ENCODE peak calls at places on chromosomes 2 and 18, in four cellular contexts. O, E, I and T are unnamed samples.

GRCh38 chr2:165022781-165023180 is 67.5 kb upstream of the SLC38A11 start:
- DNase-seq in O (no peak), E (no peak), I (no peak), T (no peak)

GRCh38 chr18:48740846-48741485 is 202.1 kb downstream of the CTIF start:
- DNase-seq in O (no peak), E (no peak), I (no peak), T (no peak)

GRCh38 chr2:108199726-108200125 is 40.0 kb upstream of the SULT1C3 start:
- DNase-seq in O (no peak), E (peak), I (no peak), T (no peak)

GRCh38 chr18:43627833-43628370 is 350.6 kb upstream of the SYT4 start:
- DNase-seq in O (no peak), E (no peak), I (no peak), T (no peak)

GRCh38 chr18:22346968-22347611 is 70.6 kb downstream of the CTAGE1 start:
- DNase-seq in O (no peak), E (peak), I (peak), T (peak)

GRCh38 chr2:32652555-32653209 is 24.8 kb downstream of the TTC27 start:
- DNase-seq in O (no peak), E (no peak), I (no peak), T (no peak)

GRCh38 chr2:220703279-220703678 is 868.8 kb downstream of the EPHA4 start:
- DNase-seq in O (no peak), E (no peak), I (no peak), T (no peak)

GRCh38 chr2:162182395-162182794 is 30.3 kb upstream of the GCG start:
- DNase-seq in O (no peak), E (no peak), I (no peak), T (no peak)

GRCh38 chr18:48838921-48839818 is 111.6 kb downstream of the SMAD7 start:
- DNase-seq in O (no peak), E (peak), I (no peak), T (no peak)

GRCh38 chr18:3041857-3042256 is 28.9 kb upstream of the LPIN2 start:
- DNase-seq in O (no peak), E (no peak), I (no peak), T (no peak)

GRCh38 chr2:43104763-43105162 is 121.6 kb downstream of the ZFP36L2 start:
- DNase-seq in O (no peak), E (no peak), I (no peak), T (no peak)

GRCh38 chr18:62239475-62239874 is 52.4 kb downstream of the RELCH start:
- DNase-seq in O (no peak), E (no peak), I (no peak), T (no peak)

GRCh38 chr18:74326238-74326637 is 10.6 kb downstream of the C18orf63 start:
- DNase-seq in O (no peak), E (no peak), I (no peak), T (no peak)

GRCh38 chr2:95053543-95053942 is 28.0 kb downstream of the MAL start:
- DNase-seq in O (no peak), E (no peak), I (no peak), T (no peak)
- TF ChIP-seq CTCF in O (no peak), E (no peak), I (no peak), T (no peak)

GRCh38 chr2:129252781-129253460 is 726.5 kb upstream of the RAB6C start:
- DNase-seq in O (no peak), E (no peak), I (no peak), T (peak)

GRCh38 chr2:129254718-129255117 is 724.7 kb upstream of the RAB6C start:
- DNase-seq in O (no peak), E (no peak), I (no peak), T (no peak)

GRCh38 chr2:129256642-129257041 is 722.8 kb upstream of the RAB6C start:
- DNase-seq in O (no peak), E (no peak), I (no peak), T (no peak)

GRCh38 chr2:129255610-129256313 is 723.7 kb upstream of the RAB6C start:
- DNase-seq in O (no peak), E (no peak), I (no peak), T (no peak)

GRCh38 chr2:129253461-129253812 is 726.0 kb upstream of the RAB6C start:
- DNase-seq in O (no peak), E (no peak), I (no peak), T (peak)
- TF ChIP-seq CTCF in O (no peak), E (no peak), I (no peak), T (peak)

DNA sequence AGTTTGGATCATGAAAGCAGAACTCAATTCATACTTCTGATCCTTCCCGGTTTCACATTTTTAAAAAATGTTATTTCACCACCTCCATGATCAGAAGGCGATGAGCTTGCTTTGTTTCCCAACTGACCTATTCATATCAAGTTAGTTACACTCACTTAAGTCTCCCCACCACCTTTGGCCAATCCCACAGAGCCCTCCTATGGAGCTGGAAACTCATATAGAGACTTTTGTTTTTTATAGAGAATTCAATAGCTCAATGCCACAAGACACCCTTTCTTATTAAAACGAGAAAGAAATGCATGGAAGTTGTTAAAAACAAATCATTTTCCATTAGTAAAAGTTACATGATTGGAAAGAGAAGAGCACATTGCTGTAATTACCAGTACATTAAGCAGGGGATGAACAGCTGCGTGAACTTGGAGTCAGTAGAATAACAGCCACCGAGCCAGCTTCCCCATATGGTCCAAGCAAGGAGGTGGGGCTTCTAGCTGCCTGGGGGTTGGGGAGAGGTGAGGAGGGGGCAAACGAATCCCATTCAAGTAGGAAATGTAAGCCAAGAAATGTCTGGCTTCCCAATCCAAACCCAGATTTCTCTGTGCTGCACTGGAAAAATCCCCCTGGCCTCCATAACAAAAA is 614.6 kb downstream of the IRS1 start:
- DNase-seq in O (no peak), E (peak), I (no peak), T (no peak)
- TF ChIP-seq CTCF in O (no peak), E (no peak), I (no peak), T (no peak)

DNA sequence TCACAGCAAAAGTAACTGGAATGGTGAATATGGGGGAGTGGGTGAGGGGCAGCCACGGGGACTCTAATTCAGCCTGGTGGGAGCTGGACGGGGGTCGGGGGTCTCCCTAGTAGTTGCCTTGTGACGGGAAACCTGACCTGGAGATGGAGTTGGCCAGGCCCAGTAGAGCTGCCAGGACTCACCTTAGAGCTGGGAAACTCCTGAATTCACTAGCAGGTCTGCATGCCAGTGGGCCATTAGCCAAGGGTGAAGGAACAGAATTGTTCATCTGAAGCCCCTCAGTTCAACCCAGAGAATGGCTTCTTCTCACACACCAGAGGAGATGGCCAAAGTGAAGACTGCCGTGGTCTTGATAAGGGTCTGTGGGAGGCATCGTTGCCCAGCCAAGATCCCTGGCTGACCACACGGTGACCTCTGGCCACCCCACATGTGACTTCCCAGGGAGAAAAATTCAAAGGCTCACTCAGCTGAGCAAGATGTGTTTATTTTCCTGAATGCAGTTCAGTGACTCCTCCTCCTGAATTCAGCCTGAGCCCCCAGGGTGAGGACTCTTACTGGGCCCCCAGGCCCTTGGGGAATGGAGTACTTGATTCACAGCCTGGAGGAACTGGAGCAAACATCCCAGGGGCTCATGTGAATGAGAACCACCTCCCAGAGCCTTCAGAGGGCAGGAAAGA is 25.1 kb downstream of the MOCOS start:
- DNase-seq in O (no peak), E (no peak), I (no peak), T (no peak)
- TF ChIP-seq CTCF in O (no peak), E (peak), I (no peak), T (no peak)

GRCh38 chr2:1051075-1051474 is 100.4 kb downstream of the SNTG2 start:
- DNase-seq in O (no peak), E (peak), I (no peak), T (no peak)
- TF ChIP-seq CTCF in O (no peak), E (peak), I (no peak), T (peak)

DNA sequence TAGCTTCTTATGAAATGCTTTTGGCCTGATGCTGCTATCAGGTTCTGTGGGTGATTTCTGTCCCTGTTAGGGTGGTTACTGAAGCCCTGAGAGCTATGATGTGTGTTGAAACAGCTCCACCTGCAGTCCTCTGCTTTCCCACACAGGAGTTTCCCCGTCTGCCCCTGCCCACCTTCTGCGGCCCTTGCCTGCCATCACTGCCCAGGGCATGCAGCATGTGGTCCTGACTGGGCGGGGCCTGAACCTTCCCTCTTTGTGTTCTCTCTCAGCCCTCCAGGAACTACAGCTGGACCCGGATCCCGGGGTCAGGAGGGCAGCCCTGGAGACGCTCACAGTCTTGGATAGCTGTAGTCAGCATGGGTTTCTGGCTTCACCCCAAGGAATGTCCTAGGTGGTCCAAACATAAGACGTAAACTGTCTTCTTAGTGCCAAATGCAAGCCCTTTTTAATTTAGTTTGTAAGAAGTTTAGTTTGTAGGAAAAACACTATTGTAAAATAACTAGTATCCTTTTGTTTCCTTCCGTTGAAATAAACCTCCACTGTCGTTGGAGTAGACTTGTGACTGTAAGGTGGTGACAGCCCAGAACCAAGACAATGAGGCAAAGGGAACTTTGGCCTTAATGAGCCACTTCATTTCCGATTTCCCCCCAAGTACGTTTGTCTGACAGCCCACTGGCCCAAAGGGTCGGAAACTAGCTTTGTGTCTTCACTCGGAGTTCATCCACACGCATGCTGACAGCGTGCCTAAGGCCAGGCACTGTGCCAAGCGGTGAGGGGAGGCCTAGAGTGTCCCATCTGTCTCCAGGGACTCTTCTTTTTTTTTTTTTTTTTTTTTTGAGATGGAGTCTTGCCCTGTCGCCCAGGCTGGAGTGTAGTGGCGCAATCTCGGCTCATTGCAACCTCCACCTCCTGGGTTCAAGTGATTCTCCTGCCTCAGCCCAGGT is 21.2 kb downstream of the HJURP start:
- DNase-seq in O (no peak), E (peak), I (no peak), T (peak)
- TF ChIP-seq CTCF in O (no peak), E (peak), I (no peak), T (peak)

GRCh38 chr2:85132834-85133637 is at the start of gene TCF7L1:
- DNase-seq in O (no peak), E (peak), I (peak), T (peak)
- TF ChIP-seq CTCF in O (no peak), E (peak), I (peak), T (peak)